ENCODE peak calls at places on chromosome 4, in ten cellular contexts. F is brain microvascular endothelial cell; V is GM06990; E is colonic mucosa; L is stimulated activated naive B cell treated with anti-CD40 and anti-IgM and Interleukin-4, amounts not matched to agents 10 μg/mL and 1 μg/mL and 100 μg/mL, for 72 hours; K is stimulated activated naive CD4-positive, alpha-beta T cell; N is EH; Z is Kasumi-1; U is NK-92 treated with Interleukin-12 subunit alpha and Interleukin-12 subunit beta, amount 100 ng/mL, for 24 hours; Y is OCI-M1. T is an unnamed sample.

GRCh38 chr4:186168750-186169149 is 22.6 kb upstream of the CYP4V2 start:
- DNase-seq in Z (no peak), U (no peak), V (no peak), N (no peak), Y (no peak), E (no peak), L (no peak), F (no peak), K (no peak), T (no peak)

GRCh38 chr4:113222431-113222979 is 173.1 kb downstream of the ANK2 start:
- DNase-seq in E (no peak), U (no peak), F (peak; percentile 51), K (no peak), Z (no peak), L (no peak), V (peak; percentile 29), Y (no peak), N (peak; percentile 82), T (no peak)

GRCh38 chr4:89599026-89599425 is 237.9 kb downstream of the SNCA start:
- DNase-seq in E (no peak), U (no peak), Z (no peak), F (no peak), K (no peak), N (no peak), Y (no peak), V (no peak), L (no peak), T (no peak)

GRCh38 chr4:151267822-151268535 is 9.0 kb upstream of the PRSS48 start:
- DNase-seq in N (no peak), U (no peak), F (no peak), Y (no peak), K (no peak), E (no peak), V (no peak), Z (no peak), L (no peak), T (no peak)

GRCh38 chr4:45946699-45947098 is 177.2 kb downstream of the GABRG1 start:
- DNase-seq in K (no peak), F (no peak), Y (no peak), N (no peak), E (no peak), Z (no peak), V (no peak), U (no peak), L (no peak), T (no peak)

GRCh38 chr4:6008766-6009385 is 9.4 kb downstream of the C4orf50 start:
- DNase-seq in V (no peak), F (no peak), L (no peak), Z (no peak), U (no peak), E (no peak), K (no peak), Y (no peak), N (no peak), T (no peak)

GRCh38 chr4:113901994-113902787 is 77.3 kb downstream of the ARSJ start:
- DNase-seq in F (no peak), V (no peak), N (no peak), U (no peak), K (peak; percentile 77), E (peak; percentile 79), Z (no peak), L (no peak), Y (no peak), T (no peak)

GRCh38 chr4:103099691-103100392 is at the start of gene BDH2:
- DNase-seq in Z (peak; percentile 97), N (peak; percentile 94), U (peak; percentile 1), F (peak; percentile 95), V (peak; percentile 64), K (peak; percentile 72), Y (peak; percentile 91), L (peak; percentile 36), E (peak; percentile 73), T (peak; percentile 86)

GRCh38 chr4:69078852-69079251 is 17.4 kb upstream of the UGT2B7 start:
- DNase-seq in L (no peak), Z (no peak), K (no peak), U (no peak), V (no peak), N (no peak), E (no peak), Y (no peak), F (no peak), T (no peak)

GRCh38 chr4:123340381-123340701 is 56.3 kb upstream of the SPRY1 start:
- DNase-seq in K (no peak), N (peak; percentile 79), V (no peak), E (no peak), Z (no peak), Y (no peak), U (no peak), F (peak; percentile 61), L (no peak), T (no peak)

GRCh38 chr4:25953740-25954139 is 39.7 kb downstream of the SMIM20 start:
- DNase-seq in E (no peak), F (peak; percentile 35), Z (no peak), Y (no peak), V (no peak), K (no peak), U (no peak), N (no peak), L (no peak), T (no peak)

GRCh38 chr4:142110136-142110535 is 473.8 kb downstream of the IL15 start:
- DNase-seq in L (no peak), N (peak; percentile 23), U (no peak), Z (no peak), E (no peak), F (no peak), K (no peak), Y (no peak), V (no peak), T (no peak)

GRCh38 chr4:77773101-77773500 is 46.1 kb downstream of the CNOT6L start:
- DNase-seq in E (no peak), F (no peak), L (no peak), N (peak; percentile 55), Z (no peak), V (no peak), Y (no peak), U (no peak), K (no peak), T (no peak)

GRCh38 chr4:128376958-128377357 is 89.3 kb upstream of the PGRMC2 start:
- DNase-seq in K (no peak), Y (no peak), E (no peak), L (no peak), U (no peak), Z (no peak), N (no peak), F (no peak), V (no peak), T (no peak)

GRCh38 chr4:150384249-150384648 is 197.7 kb upstream of the MAB21L2 start:
- DNase-seq in U (no peak), Z (no peak), F (no peak), L (no peak), N (no peak), E (no peak), K (no peak), V (no peak), Y (no peak), T (no peak)

GRCh38 chr4:8409271-8410065 is 31.1 kb downstream of the ACOX3 start:
- DNase-seq in E (peak; percentile 62), L (no peak), K (no peak), N (peak; percentile 44), V (no peak), U (no peak), Z (no peak), F (no peak), Y (peak; percentile 78), T (no peak)

GRCh38 chr4:5784960-5785611 is 74.1 kb downstream of the EVC start:
- DNase-seq in L (no peak), K (no peak), U (no peak), F (no peak), V (no peak), Z (no peak), E (no peak), N (peak; percentile 12), Y (no peak), T (no peak)

GRCh38 chr4:2923141-2923551 is 40.1 kb downstream of the NOP14 start:
- DNase-seq in E (no peak), L (no peak), K (no peak), U (no peak), Y (no peak), Z (no peak), V (no peak), F (peak; percentile 88), N (peak; percentile 70), T (no peak)